ENCODE peak calls at places on chromosomes 5 and 9, in ten cellular contexts. Z is ovary, Y is H1, E is upper lobe of left lung, R is suprapubic skin, C is sigmoid colon, B is esophagus muscularis mucosa, S is GM12878, M is A549, O is HepG2. A is an unnamed sample.

GRCh38 chr9:72444436-72444835 is 77.0 kb upstream of the TMC1 start:
- DNase-seq in Z (no peak), Y (no peak), E (no peak), R (no peak), C (no peak), B (no peak), S (no peak), M (no peak), O (no peak), A (no peak)

GRCh38 chr9:132935021-132935420 is 9.4 kb downstream of the TSC1 start:
- DNase-seq in Z (no peak), Y (no peak), E (no peak), R (no peak), C (no peak), B (no peak), S (no peak), M (no peak), O (no peak), A (no peak)

GRCh38 chr9:78857371-78858225 is 560.7 kb downstream of the PSAT1 start:
- DNase-seq in Z (no peak), Y (no peak), E (no peak), R (no peak), C (no peak), B (no peak), S (no peak), M (no peak), O (no peak), A (no peak)

GRCh38 chr9:108383801-108384200 is 472.0 kb downstream of the ACTL7B start:
- DNase-seq in Z (no peak), Y (no peak), E (no peak), R (no peak), C (no peak), B (no peak), S (no peak), M (no peak), O (no peak), A (no peak)

GRCh38 chr9:128286435-128286834 is 10.4 kb downstream of the SWI5 start:
- DNase-seq in Z (no peak), Y (no peak), E (no peak), R (no peak), C (no peak), B (no peak), S (no peak), M (no peak), O (no peak), A (no peak)

GRCh38 chr5:102902647-102903046 is 147.5 kb downstream of the PAM start:
- DNase-seq in Z (no peak), Y (no peak), E (no peak), R (no peak), C (no peak), B (no peak), S (no peak), M (no peak), O (no peak), A (no peak)

GRCh38 chr9:95087659-95088242 is 229.8 kb downstream of the FANCC start:
- DNase-seq in Z (no peak), Y (no peak), E (peak), R (no peak), C (peak), B (no peak), S (no peak), M (peak), O (no peak), A (no peak)

GRCh38 chr5:33649801-33650482 is 209.2 kb downstream of the TARS1 start:
- DNase-seq in Z (no peak), Y (no peak), E (no peak), R (no peak), C (no peak), B (no peak), S (no peak), M (peak), O (no peak), A (no peak)

GRCh38 chr5:171647043-171647899 is 138.3 kb upstream of the SMIM23 start:
- DNase-seq in Z (no peak), Y (no peak), E (no peak), R (no peak), C (no peak), B (no peak), S (no peak), M (peak), O (peak), A (no peak)

GRCh38 chr9:91029621-91030361 is 228.2 kb downstream of the SYK start:
- DNase-seq in Z (no peak), Y (no peak), E (no peak), R (no peak), C (no peak), B (peak), S (no peak), M (no peak), O (no peak), A (no peak)

GRCh38 chr5:127041571-127041970 is 11.2 kb upstream of the MARCHF3 start:
- DNase-seq in Z (no peak), Y (no peak), E (no peak), R (no peak), C (no peak), B (no peak), S (no peak), M (no peak), O (no peak), A (no peak)

GRCh38 chr5:141878186-141878770 is at the start of gene PCDH1:
- DNase-seq in Z (peak), Y (no peak), E (no peak), R (no peak), C (no peak), B (no peak), S (no peak), M (peak), O (no peak), A (no peak)

GRCh38 chr5:11560915-11561697 is 343.1 kb downstream of the CTNND2 start:
- DNase-seq in Z (no peak), Y (no peak), E (no peak), R (no peak), C (no peak), B (no peak), S (no peak), M (no peak), O (no peak), A (no peak)

GRCh38 chr9:116152390-116152789 is 1.2 kb upstream of the PAPPA start:
- DNase-seq in Z (no peak), Y (no peak), E (no peak), R (no peak), C (no peak), B (no peak), S (no peak), M (no peak), O (peak), A (no peak)

GRCh38 chr5:3004361-3005080 is 253.0 kb upstream of the IRX2 start:
- DNase-seq in Z (no peak), Y (peak), E (no peak), R (peak), C (no peak), B (peak), S (no peak), M (no peak), O (no peak), A (no peak)

GRCh38 chr5:58793888-58794287 is 211.0 kb downstream of the RAB3C start:
- DNase-seq in Z (no peak), Y (no peak), E (no peak), R (no peak), C (no peak), B (no peak), S (no peak), M (no peak), O (no peak), A (no peak)

GRCh38 chr5:145479271-145479670 is 355.9 kb downstream of the PRELID2 start:
- DNase-seq in Z (no peak), Y (no peak), E (no peak), R (no peak), C (no peak), B (no peak), S (no peak), M (no peak), O (no peak), A (no peak)

GRCh38 chr5:73215891-73216610 is 43.1 kb downstream of the TMEM174 start:
- DNase-seq in Z (peak), Y (peak), E (peak), R (no peak), C (peak), B (peak), S (no peak), M (peak), O (peak), A (peak)

GRCh38 chr5:71859515-71859914 is 140.4 kb downstream of the CARTPT start:
- DNase-seq in Z (no peak), Y (no peak), E (no peak), R (no peak), C (no peak), B (no peak), S (no peak), M (no peak), O (no peak), A (no peak)

GRCh38 chr5:134430001-134430569 is 18.4 kb upstream of the CDKN2AIPNL start:
- DNase-seq in Z (no peak), Y (no peak), E (no peak), R (no peak), C (no peak), B (no peak), S (no peak), M (no peak), O (no peak), A (no peak)

GRCh38 chr9:120258096-120258495 is 321.9 kb downstream of the CDK5RAP2 start:
- DNase-seq in Z (no peak), Y (no peak), E (no peak), R (no peak), C (no peak), B (no peak), S (no peak), M (no peak), O (no peak), A (no peak)

GRCh38 chr5:1542755-1543154 is 19.0 kb upstream of the LPCAT1 start:
- DNase-seq in Z (no peak), Y (no peak), E (peak), R (peak), C (peak), B (no peak), S (no peak), M (peak), O (no peak), A (no peak)

GRCh38 chr9:69062195-69062594 is 26.6 kb downstream of the FXN start:
- DNase-seq in Z (no peak), Y (no peak), E (no peak), R (no peak), C (no peak), B (no peak), S (no peak), M (no peak), O (no peak), A (no peak)

GRCh38 chr5:109759304-109759703 is 69.6 kb downstream of the MAN2A1 start:
- DNase-seq in Z (no peak), Y (no peak), E (no peak), R (no peak), C (no peak), B (no peak), S (no peak), M (no peak), O (no peak), A (no peak)

GRCh38 chr9:114756920-114757319 is 48.9 kb downstream of the TNFSF15 start:
- DNase-seq in Z (no peak), Y (no peak), E (no peak), R (no peak), C (no peak), B (no peak), S (no peak), M (no peak), O (no peak), A (no peak)

GRCh38 chr9:81150016-81150625 is 539.2 kb downstream of the TLE1 start:
- DNase-seq in Z (no peak), Y (no peak), E (no peak), R (no peak), C (no peak), B (no peak), S (no peak), M (no peak), O (no peak), A (no peak)

GRCh38 chr5:135324897-135325650 is 74.0 kb downstream of the MACROH2A1 start:
- DNase-seq in Z (no peak), Y (no peak), E (no peak), R (no peak), C (no peak), B (no peak), S (no peak), M (no peak), O (peak), A (no peak)

GRCh38 chr5:168471785-168472184 is 14.5 kb upstream of the RARS1 start:
- DNase-seq in Z (no peak), Y (no peak), E (no peak), R (no peak), C (no peak), B (peak), S (no peak), M (no peak), O (no peak), A (no peak)

DNA sequence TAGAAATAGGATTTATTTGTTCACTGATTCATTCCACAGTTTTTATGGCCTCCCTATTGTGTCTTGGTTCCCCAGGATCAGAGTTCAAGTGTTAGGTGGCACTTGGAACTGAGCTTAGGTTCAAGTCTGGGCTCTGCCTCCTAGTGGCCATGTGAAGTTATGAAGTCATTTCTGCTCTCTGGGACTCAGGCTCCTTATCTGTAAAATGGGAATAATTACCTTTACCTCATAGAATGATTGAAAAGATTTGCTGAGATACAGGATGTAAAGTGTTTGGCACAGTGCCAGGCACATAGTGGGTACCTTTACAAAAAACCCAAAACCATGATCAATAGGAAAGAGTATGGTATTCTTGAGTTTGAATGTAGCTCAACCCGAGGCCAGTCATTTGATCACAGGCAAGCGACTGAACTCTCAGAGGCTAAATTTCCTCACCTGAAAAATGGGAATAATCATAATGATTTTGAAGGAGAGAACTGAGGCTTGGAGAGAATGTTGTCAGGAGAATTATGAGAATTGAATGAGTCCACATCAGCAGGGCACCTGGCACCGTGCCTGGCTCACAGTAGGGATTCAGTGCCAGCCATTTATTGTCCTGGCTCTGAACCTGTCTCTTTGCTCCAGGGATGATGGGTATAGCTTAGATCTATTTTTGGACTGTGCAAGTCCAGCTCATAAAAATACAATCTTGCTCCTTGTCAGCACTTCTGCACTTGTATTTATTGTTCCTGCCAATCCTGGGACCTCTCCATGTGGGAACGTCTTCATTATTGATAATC is 10.7 kb downstream of the NSG2 start:
- DNase-seq in Z (no peak), Y (no peak), E (no peak), R (no peak), C (no peak), B (no peak), S (no peak), M (no peak), O (no peak), A (no peak)
- TF ChIP-seq CTCF in Z (no peak), Y (peak), E (no peak), R (no peak), C (no peak), B (no peak), S (peak), M (no peak), O (no peak), A (no peak)

DNA sequence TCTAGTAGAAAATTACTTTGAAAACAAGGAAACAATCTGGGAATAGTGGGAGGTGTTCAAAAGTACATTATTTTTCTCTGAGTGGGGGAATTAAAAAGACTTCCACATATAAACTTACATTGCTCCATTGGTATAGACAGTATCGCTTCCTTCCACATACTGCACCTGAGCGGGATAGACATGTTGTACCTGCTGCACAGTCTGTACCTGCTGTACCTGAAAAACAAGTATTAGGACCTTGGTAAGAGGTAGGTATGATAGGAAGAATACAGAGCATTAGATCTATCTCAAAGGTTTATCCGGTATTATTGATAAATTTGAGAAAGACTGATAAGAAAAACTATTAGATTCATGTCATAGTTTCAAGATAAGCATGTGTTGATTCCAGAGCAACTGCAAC is 179.3 kb downstream of the RFX3 start:
- DNase-seq in Z (no peak), Y (no peak), E (no peak), R (no peak), C (no peak), B (no peak), S (no peak), M (no peak), O (no peak), A (no peak)
- TF ChIP-seq EP300 in Z (no peak), Y (no peak), E (no peak), R (no peak), C (no peak), B (no peak), S (no peak), M (no peak), O (no peak), A (no peak)

DNA sequence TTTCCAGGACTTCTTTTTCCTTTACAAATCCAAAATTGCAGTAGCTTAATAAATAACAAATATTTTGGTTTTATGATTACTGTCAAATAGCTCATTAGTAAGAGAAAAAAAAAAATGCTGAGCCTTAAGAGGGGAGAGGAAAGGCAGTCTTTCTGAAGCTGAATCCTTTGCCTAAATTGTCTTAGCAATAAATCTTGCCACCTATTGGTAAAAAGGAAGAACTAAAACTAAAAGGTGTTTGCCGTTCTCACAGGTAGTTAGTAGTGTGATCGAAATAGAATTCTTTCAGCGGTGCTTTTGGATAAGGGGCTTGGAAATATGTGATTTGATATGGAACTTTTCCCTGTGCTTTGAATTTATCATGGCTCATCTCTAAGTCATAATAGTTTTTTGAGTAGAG is 31.2 kb downstream of the PIK3R1 start:
- DNase-seq in Z (no peak), Y (no peak), E (no peak), R (no peak), C (no peak), B (no peak), S (no peak), M (no peak), O (no peak), A (no peak)
- TF ChIP-seq CTCF in Z (no peak), Y (peak), E (no peak), R (no peak), C (no peak), B (no peak), S (peak), M (peak), O (peak), A (no peak)

GRCh38 chr9:137268538-137269201 is 8.9 kb upstream of the TOR4A start:
- DNase-seq in Z (no peak), Y (no peak), E (no peak), R (no peak), C (no peak), B (no peak), S (no peak), M (no peak), O (no peak), A (no peak)

GRCh38 chr9:137270929-137271695 is 6.4 kb upstream of the TOR4A start:
- DNase-seq in Z (no peak), Y (no peak), E (no peak), R (no peak), C (no peak), B (no peak), S (no peak), M (no peak), O (no peak), A (no peak)

GRCh38 chr9:137267933-137268355 is 9.6 kb upstream of the TOR4A start:
- DNase-seq in Z (no peak), Y (no peak), E (no peak), R (no peak), C (no peak), B (no peak), S (peak), M (no peak), O (no peak), A (no peak)

GRCh38 chr9:137271696-137272076 is 5.8 kb upstream of the TOR4A start:
- DNase-seq in Z (no peak), Y (no peak), E (no peak), R (no peak), C (no peak), B (no peak), S (no peak), M (no peak), O (no peak), A (no peak)

GRCh38 chr9:137269231-137269772 is 8.2 kb upstream of the TOR4A start:
- DNase-seq in Z (no peak), Y (no peak), E (peak), R (no peak), C (peak), B (no peak), S (peak), M (peak), O (no peak), A (no peak)
- TF ChIP-seq EP300 in Z (no peak), Y (no peak), E (peak), R (no peak), C (no peak), B (no peak), S (no peak), M (no peak), O (no peak), A (no peak)

A was measured in tibial nerve.